ENCODE peak calls at places on chromosomes 13 and 19, in nine cellular contexts. M is CD8-positive, alpha-beta T cell; V is brain microvascular endothelial cell; E is left lung; C is A673; B is colonic mucosa; I is SK-N-SH; Q is astrocyte; U is lung. L is an unnamed sample.
A peak's percentile ranks its signal among the peaks of the same experiment; 100 is the strongest.

GRCh38 chr13:26095338-26095737 is 43.5 kb upstream of the SHISA2 start:
- DNase-seq in M (no peak), V (no peak), E (no peak), C (no peak), B (no peak), I (no peak), Q (no peak), U (no peak), L (no peak)

GRCh38 chr13:48654511-48654910 is 782 bp downstream of the CYSLTR2 start:
- DNase-seq in M (no peak), V (no peak), E (no peak), C (no peak), B (no peak), I (no peak), Q (no peak), U (no peak), L (no peak)

GRCh38 chr13:41812851-41813250 is 148.1 kb downstream of the VWA8 start:
- DNase-seq in M (no peak), V (no peak), E (no peak), C (no peak), B (no peak), I (no peak), Q (no peak), U (no peak), L (no peak)

GRCh38 chr13:24168392-24168750 is 7.9 kb downstream of the SPATA13 start:
- DNase-seq in M (no peak), V (no peak), E (no peak), C (no peak), B (no peak), I (no peak), Q (peak; percentile 72), U (no peak), L (no peak)

GRCh38 chr19:3671680-3672574 is 28.3 kb downstream of the PIP5K1C start:
- DNase-seq in M (no peak), V (no peak), E (no peak), C (no peak), B (no peak), I (no peak), Q (peak; percentile 25), U (no peak), L (no peak)

GRCh38 chr13:73960474-73960873 is 173.7 kb downstream of the KLF12 start:
- DNase-seq in M (no peak), V (no peak), E (no peak), C (no peak), B (no peak), I (no peak), Q (no peak), U (no peak), L (no peak)

GRCh38 chr13:51805313-51805712 is 1.4 kb upstream of the DHRS12 start:
- DNase-seq in M (no peak), V (no peak), E (no peak), C (no peak), B (no peak), I (no peak), Q (no peak), U (no peak), L (no peak)

GRCh38 chr13:95608640-95609280 is 35.7 kb downstream of the DZIP1 start:
- DNase-seq in M (no peak), V (no peak), E (no peak), C (no peak), B (no peak), I (no peak), Q (no peak), U (no peak), L (no peak)

GRCh38 chr13:21674271-21675009 is 3.6 kb downstream of the FGF9 start:
- DNase-seq in M (no peak), V (no peak), E (no peak), C (no peak), B (peak; percentile 36), I (peak; percentile 42), Q (no peak), U (no peak), L (no peak)

GRCh38 chr13:32829676-32830091 is 186.5 kb upstream of the KL start:
- DNase-seq in M (no peak), V (peak; percentile 65), E (no peak), C (no peak), B (no peak), I (no peak), Q (peak; percentile 71), U (no peak), L (peak; percentile 99)

GRCh38 chr19:53865523-53865917 is 2.2 kb upstream of the MYADM start:
- DNase-seq in M (no peak), V (no peak), E (no peak), C (no peak), B (no peak), I (no peak), Q (no peak), U (no peak), L (no peak)

GRCh38 chr19:39306075-39306474 is 9.9 kb downstream of the IFNL1 start:
- DNase-seq in M (no peak), V (no peak), E (no peak), C (no peak), B (no peak), I (no peak), Q (no peak), U (no peak), L (no peak)

GRCh38 chr19:41263042-41263849 is 926 bp upstream of the HNRNPUL1 start:
- DNase-seq in M (peak; percentile 78), V (peak; percentile 80), E (peak; percentile 76), C (no peak), B (peak; percentile 79), I (peak; percentile 50), Q (peak; percentile 81), U (peak; percentile 58), L (no peak)

GRCh38 chr13:22040810-22041364 is 370.0 kb downstream of the FGF9 start:
- DNase-seq in M (no peak), V (no peak), E (no peak), C (no peak), B (no peak), I (no peak), Q (no peak), U (no peak), L (no peak)

GRCh38 chr13:62278271-62278670 is 862.6 kb upstream of the PCDH20 start:
- DNase-seq in M (no peak), V (no peak), E (no peak), C (no peak), B (no peak), I (no peak), Q (no peak), U (no peak), L (no peak)

GRCh38 chr19:40862333-40862732 is 12.1 kb upstream of the CYP2A6 start:
- DNase-seq in M (no peak), V (no peak), E (no peak), C (no peak), B (no peak), I (no peak), Q (no peak), U (no peak), L (no peak)

GRCh38 chr19:2207991-2208860 is 27.9 kb downstream of the PLEKHJ1 start:
- DNase-seq in M (no peak), V (peak; percentile 78), E (no peak), C (peak; percentile 82), B (peak; percentile 73), I (no peak), Q (peak; percentile 21), U (no peak), L (peak; percentile 4)

GRCh38 chr19:1275976-1276619 is 768 bp downstream of the FAM174C start:
- DNase-seq in M (no peak), V (no peak), E (no peak), C (no peak), B (no peak), I (no peak), Q (no peak), U (no peak), L (no peak)

GRCh38 chr19:35055715-35056179 is 14.2 kb downstream of the HPN start:
- DNase-seq in M (no peak), V (no peak), E (no peak), C (no peak), B (no peak), I (no peak), Q (no peak), U (no peak), L (no peak)
- TF ChIP-seq CTCF in M (peak; percentile 24), V (peak; percentile 31), E (no peak), C (no peak), B (no peak), I (peak; percentile 24), Q (no peak), U (no peak), L (peak; percentile 53)

GRCh38 chr13:30957258-30957943 is 24.9 kb downstream of the TEX26 start:
- DNase-seq in M (no peak), V (no peak), E (no peak), C (no peak), B (no peak), I (no peak), Q (no peak), U (no peak), L (no peak)
- H3K4me3 ChIP-seq in M (no peak overlapping the region), V (no peak overlapping the region), E (no peak overlapping the region), C (no peak overlapping the region), B (no peak overlapping the region), I (no peak overlapping the region), Q (no peak overlapping the region), U (no peak overlapping the region), L (no peak overlapping the region)

DNA sequence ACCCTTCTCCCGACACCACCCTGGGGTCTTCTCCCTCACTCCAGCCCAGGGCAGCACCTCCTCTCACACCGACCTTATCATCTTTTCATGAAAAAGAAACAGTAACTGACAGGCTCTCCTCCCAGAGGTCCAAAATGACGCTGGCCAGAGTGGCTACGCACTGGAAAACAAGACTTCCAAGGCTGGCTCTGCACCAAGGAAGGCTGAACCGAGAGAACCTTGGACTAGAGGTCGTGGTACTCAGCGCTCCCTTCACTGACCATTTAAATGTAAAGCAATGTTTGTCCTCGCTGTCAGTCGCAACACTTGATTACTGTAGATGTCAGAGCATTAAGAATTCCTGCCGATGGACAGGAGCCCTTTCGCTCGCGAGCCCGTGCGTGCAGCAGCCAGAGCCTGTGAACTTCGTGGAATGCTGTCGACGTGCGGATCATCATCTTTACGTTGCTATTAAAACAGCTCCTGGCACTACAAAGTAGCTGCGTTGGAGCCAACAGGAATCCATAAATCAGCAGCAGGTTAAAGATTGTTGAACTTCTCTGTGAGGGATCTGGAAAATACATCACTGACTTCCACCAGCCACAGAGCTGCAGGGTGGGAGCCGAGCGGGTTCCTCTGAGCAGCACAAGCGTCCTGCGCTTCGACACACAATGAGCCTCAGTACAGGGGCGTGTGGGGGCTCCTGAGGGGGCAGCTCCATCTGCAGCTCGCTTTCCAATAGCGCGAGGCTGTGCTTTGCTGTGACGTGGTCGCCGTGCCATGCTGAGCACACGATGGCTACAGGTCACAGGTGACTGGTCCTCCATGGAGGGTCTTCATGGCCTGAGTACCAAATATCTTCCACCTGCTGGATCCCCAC is 125.4 kb upstream of the MCF2L start:
- DNase-seq in M (no peak), V (no peak), E (no peak), C (no peak), B (no peak), I (no peak), Q (no peak), U (no peak), L (no peak)
- H3K36me3 ChIP-seq in M (no peaks in the 10 kb centered on the region), V (no peaks in the 10 kb centered on the region), E (no peaks in the 10 kb centered on the region), C (no peaks in the 10 kb centered on the region), B (no peaks in the 10 kb centered on the region), I (peaks cover 11% of the 10 kb centered on the region), Q (no peaks in the 10 kb centered on the region), U (peaks cover 52% of the 10 kb centered on the region), L (peaks cover 3% of the 10 kb centered on the region)

DNA sequence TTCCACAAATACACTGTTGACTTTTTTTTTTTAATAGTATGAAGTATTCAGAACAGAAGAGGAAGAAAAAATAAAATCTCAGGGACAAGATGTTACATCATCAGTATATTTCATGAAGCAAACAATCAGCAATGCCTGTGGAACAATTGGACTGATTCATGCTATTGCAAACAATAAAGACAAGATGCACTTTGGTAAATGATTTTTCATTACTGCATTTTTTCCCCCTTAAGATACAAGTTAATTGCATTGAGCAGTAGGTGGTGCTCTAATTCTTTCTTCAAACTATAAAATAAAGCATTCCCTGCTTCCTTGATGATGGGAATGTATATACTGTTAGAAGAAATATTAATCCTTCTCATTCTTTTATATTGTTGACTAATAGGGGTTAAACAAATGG is 17.1 kb downstream of the UCHL3 start:
- DNase-seq in M (no peak), V (no peak), E (no peak), C (peak; percentile 46), B (no peak), I (peak; percentile 15), Q (peak; percentile 10), U (no peak), L (no peak)
- TF ChIP-seq CTCF in M (no peak), V (peak; percentile 27), E (no peak), C (peak; percentile 54), B (no peak), I (peak; percentile 73), Q (peak; percentile 32), U (no peak), L (peak; percentile 37)